ENCODE peak calls at places on chromosomes 11 and 22, in four cellular contexts. One of them, this sample, is unnamed.

GRCh38 chr11:133228406-133229330 is 303.6 kb downstream of the OPCML start:
- DNase-seq in uterus: no peak
- DNase-seq in K562: no peak
- DNase-seq in A549: no peak
- DNase-seq in this sample: no peak

GRCh38 chr11:97110376-97110775 is 720.6 kb downstream of the JRKL start:
- DNase-seq in K562: no peak
- DNase-seq in A549: no peak
- DNase-seq in uterus: no peak
- DNase-seq in this sample: no peak

GRCh38 chr11:2724653-2725366 is 25.0 kb upstream of the KCNQ1OT1 start:
- DNase-seq in uterus: peak
- DNase-seq in K562: no peak
- DNase-seq in A549: no peak
- DNase-seq in this sample: no peak

GRCh38 chr11:120517390-120518315 is 6.1 kb downstream of the GRIK4 start:
- DNase-seq in uterus: no peak
- DNase-seq in K562: no peak
- DNase-seq in A549: no peak
- DNase-seq in this sample: no peak

GRCh38 chr11:74019104-74019738 is 10.3 kb upstream of the UCP3 start:
- DNase-seq in A549: no peak
- DNase-seq in K562: no peak
- DNase-seq in uterus: no peak
- DNase-seq in this sample: no peak

GRCh38 chr11:120227228-120227852 is 12.6 kb upstream of the POU2F3 start:
- DNase-seq in K562: no peak
- DNase-seq in uterus: no peak
- DNase-seq in A549: no peak
- DNase-seq in this sample: no peak

GRCh38 chr22:32623943-32624342 is 149.3 kb downstream of the FBXO7 start:
- DNase-seq in A549: no peak
- DNase-seq in uterus: peak
- DNase-seq in K562: no peak
- DNase-seq in this sample: peak

GRCh38 chr11:17343907-17344306 is 7.7 kb upstream of the NCR3LG1 start:
- DNase-seq in uterus: no peak
- DNase-seq in K562: no peak
- DNase-seq in A549: peak
- DNase-seq in this sample: no peak

GRCh38 chr11:59833602-59834001 is 11.7 kb downstream of the CBLIF start:
- DNase-seq in A549: no peak
- DNase-seq in uterus: no peak
- DNase-seq in K562: no peak
- DNase-seq in this sample: no peak

GRCh38 chr11:79253280-79253679 is 187.6 kb downstream of the TENM4 start:
- DNase-seq in A549: no peak
- DNase-seq in uterus: no peak
- DNase-seq in K562: no peak
- DNase-seq in this sample: no peak

GRCh38 chr11:107799245-107799859 is 59.2 kb downstream of the SLC35F2 start:
- DNase-seq in K562: peak
- DNase-seq in A549: peak
- DNase-seq in uterus: peak
- DNase-seq in this sample: peak

GRCh38 chr22:37276771-37277170 is 5.5 kb upstream of the CYTH4 start:
- DNase-seq in uterus: no peak
- DNase-seq in A549: no peak
- DNase-seq in K562: no peak
- DNase-seq in this sample: no peak

GRCh38 chr11:78176605-78177141 is 11.8 kb downstream of the KCTD21 start:
- DNase-seq in K562: no peak
- DNase-seq in uterus: no peak
- DNase-seq in A549: no peak
- DNase-seq in this sample: no peak

GRCh38 chr11:75195164-75195962 is 44.5 kb downstream of the SLCO2B1 start:
- DNase-seq in A549: no peak
- DNase-seq in K562: no peak
- DNase-seq in uterus: peak
- DNase-seq in this sample: no peak

GRCh38 chr22:49203863-49204598 is 623.6 kb downstream of the BRD1 start:
- DNase-seq in uterus: peak
- DNase-seq in A549: no peak
- DNase-seq in K562: no peak
- DNase-seq in this sample: no peak

GRCh38 chr11:30422828-30423648 is 100.1 kb downstream of the ARL14EP start:
- DNase-seq in A549: no peak
- DNase-seq in uterus: peak
- DNase-seq in K562: no peak
- DNase-seq in this sample: peak

GRCh38 chr11:120334894-120335462 is 1.2 kb upstream of the ARHGEF12 start:
- DNase-seq in K562: peak
- DNase-seq in A549: peak
- DNase-seq in uterus: peak
- DNase-seq in this sample: peak

GRCh38 chr11:35121326-35121865 is 17.6 kb upstream of the CD44 start:
- DNase-seq in K562: no peak
- DNase-seq in A549: no peak
- DNase-seq in uterus: no peak
- DNase-seq in this sample: no peak

DNA sequence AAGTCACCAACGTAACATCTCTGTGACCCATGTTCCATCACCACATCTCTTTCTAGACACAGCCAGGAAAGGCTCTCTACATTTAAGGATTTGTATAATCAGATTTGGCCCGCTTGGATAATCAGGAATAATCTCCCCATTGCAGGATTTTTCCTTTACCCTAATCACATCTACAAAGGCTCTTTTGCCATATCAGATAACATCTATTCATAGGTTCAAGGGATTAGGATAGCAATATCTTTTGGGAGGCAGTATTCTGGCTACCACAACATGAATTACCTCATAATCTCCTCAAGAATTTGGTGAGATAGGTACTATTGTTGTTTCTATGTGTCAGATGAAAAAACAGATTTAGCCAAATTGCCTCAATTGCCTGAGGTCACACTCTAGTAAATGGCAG is 142.8 kb upstream of the UBASH3B start:
- DNase-seq in uterus: no peak
- DNase-seq in A549: no peak
- DNase-seq in K562: no peak
- DNase-seq in this sample: no peak
- H3K4me3 ChIP-seq in uterus: no peak
- H3K4me3 ChIP-seq in A549: no peak
- H3K4me3 ChIP-seq in K562: no peak
- H3K4me3 ChIP-seq in this sample: no peak

GRCh38 chr11:8731647-8732188 is 49.1 kb downstream of the RPL27A start:
- DNase-seq in A549: no peak
- DNase-seq in K562: no peak
- DNase-seq in uterus: no peak
- DNase-seq in this sample: no peak

GRCh38 chr11:8730697-8731020 is 48.1 kb downstream of the RPL27A start:
- DNase-seq in A549: no peak
- DNase-seq in uterus: no peak
- DNase-seq in K562: no peak
- DNase-seq in this sample: no peak

GRCh38 chr11:8728566-8728965 is 46.0 kb downstream of the RPL27A start:
- DNase-seq in K562: peak
- DNase-seq in uterus: peak
- DNase-seq in A549: no peak
- DNase-seq in this sample: no peak

GRCh38 chr11:8732276-8732675 is 49.7 kb downstream of the RPL27A start:
- DNase-seq in K562: no peak
- DNase-seq in A549: no peak
- DNase-seq in uterus: no peak
- DNase-seq in this sample: no peak

GRCh38 chr11:8729837-8730696 is 47.5 kb downstream of the RPL27A start:
- DNase-seq in A549: no peak
- DNase-seq in K562: peak
- DNase-seq in uterus: no peak
- DNase-seq in this sample: no peak
- TF ChIP-seq CTCF in A549: no peak
- TF ChIP-seq CTCF in K562: peak
- TF ChIP-seq CTCF in uterus: no peak
- TF ChIP-seq CTCF in this sample: no peak

GRCh38 chr11:57598831-57599155 is 1.3 kb downstream of the SERPING1 start:
- DNase-seq in A549: no peak
- DNase-seq in K562: no peak
- DNase-seq in uterus: peak
- DNase-seq in this sample: no peak
- H3K4me3 ChIP-seq in A549: no peak
- H3K4me3 ChIP-seq in K562: no peak
- H3K4me3 ChIP-seq in uterus: peak
- H3K4me3 ChIP-seq in this sample: no peak

GRCh38 chr11:96045622-96046456 is 121.9 kb upstream of the MTMR2 start:
- DNase-seq in K562: no peak
- DNase-seq in uterus: peak
- DNase-seq in A549: no peak
- DNase-seq in this sample: no peak
- TF ChIP-seq CTCF in K562: no peak
- TF ChIP-seq CTCF in uterus: peak
- TF ChIP-seq CTCF in A549: no peak
- TF ChIP-seq CTCF in this sample: peak

GRCh38 chr11:44711772-44712608 is 14.8 kb upstream of the TSPAN18 start:
- DNase-seq in uterus: no peak
- DNase-seq in A549: no peak
- DNase-seq in K562: no peak
- DNase-seq in this sample: no peak
- H3K4me3 ChIP-seq in uterus: no peak
- H3K4me3 ChIP-seq in A549: no peak
- H3K4me3 ChIP-seq in K562: no peak
- H3K4me3 ChIP-seq in this sample: no peak

This sample was measured in LNCaP clone FGC.